ENCODE peak calls at places on chromosomes 2 and 18, in five cellular contexts. One of them, this sample, is unnamed.

GRCh38 chr2:132503621-132504200 is 87.1 kb downstream of the GPR39 start:
- DNase-seq in foreskin fibroblast: peak
- DNase-seq in epithelial cell of esophagus: peak
- DNase-seq in cardiac muscle cell: no peak
- DNase-seq in fibroblast of lung: no peak
- DNase-seq in this sample: peak

GRCh38 chr2:26011990-26012856 is 21.7 kb upstream of the RAB10 start:
- DNase-seq in cardiac muscle cell: peak
- DNase-seq in fibroblast of lung: peak
- DNase-seq in epithelial cell of esophagus: peak
- DNase-seq in foreskin fibroblast: no peak
- DNase-seq in this sample: no peak

GRCh38 chr2:20350105-20350712 is 435 bp downstream of the PUM2 start:
- DNase-seq in epithelial cell of esophagus: peak
- DNase-seq in foreskin fibroblast: no peak
- DNase-seq in cardiac muscle cell: peak
- DNase-seq in fibroblast of lung: no peak
- DNase-seq in this sample: peak

GRCh38 chr2:128754246-128754724 is 435.6 kb upstream of the HS6ST1 start:
- DNase-seq in foreskin fibroblast: no peak
- DNase-seq in epithelial cell of esophagus: no peak
- DNase-seq in cardiac muscle cell: peak
- DNase-seq in fibroblast of lung: no peak
- DNase-seq in this sample: no peak

GRCh38 chr2:59025157-59025757 is 784.1 kb upstream of the FANCL start:
- DNase-seq in cardiac muscle cell: peak
- DNase-seq in foreskin fibroblast: no peak
- DNase-seq in fibroblast of lung: peak
- DNase-seq in epithelial cell of esophagus: peak
- DNase-seq in this sample: peak

GRCh38 chr2:241501551-241501950 is 6.8 kb downstream of the STK25 start:
- DNase-seq in cardiac muscle cell: no peak
- DNase-seq in fibroblast of lung: no peak
- DNase-seq in epithelial cell of esophagus: no peak
- DNase-seq in foreskin fibroblast: no peak
- DNase-seq in this sample: no peak

GRCh38 chr2:95074663-95075439 is 46.8 kb downstream of the MRPS5 start:
- DNase-seq in foreskin fibroblast: no peak
- DNase-seq in epithelial cell of esophagus: no peak
- DNase-seq in fibroblast of lung: no peak
- DNase-seq in cardiac muscle cell: no peak
- DNase-seq in this sample: no peak

GRCh38 chr2:234476766-234477165 is 20.1 kb downstream of the ARL4C start:
- DNase-seq in cardiac muscle cell: no peak
- DNase-seq in foreskin fibroblast: no peak
- DNase-seq in fibroblast of lung: no peak
- DNase-seq in epithelial cell of esophagus: peak
- DNase-seq in this sample: no peak

GRCh38 chr2:12050381-12050780 is 303.9 kb downstream of the LPIN1 start:
- DNase-seq in cardiac muscle cell: peak
- DNase-seq in fibroblast of lung: peak
- DNase-seq in foreskin fibroblast: peak
- DNase-seq in epithelial cell of esophagus: peak
- DNase-seq in this sample: peak

GRCh38 chr2:230793573-230794359 is 71.0 kb upstream of the ITM2C start:
- DNase-seq in epithelial cell of esophagus: peak
- DNase-seq in fibroblast of lung: peak
- DNase-seq in cardiac muscle cell: peak
- DNase-seq in foreskin fibroblast: peak
- DNase-seq in this sample: peak

GRCh38 chr2:108257757-108258331 is 18.1 kb downstream of the SULT1C3 start:
- DNase-seq in epithelial cell of esophagus: peak
- DNase-seq in foreskin fibroblast: no peak
- DNase-seq in fibroblast of lung: no peak
- DNase-seq in cardiac muscle cell: no peak
- DNase-seq in this sample: no peak

GRCh38 chr2:149901231-149901859 is 313.8 kb upstream of the MMADHC start:
- DNase-seq in cardiac muscle cell: no peak
- DNase-seq in epithelial cell of esophagus: no peak
- DNase-seq in fibroblast of lung: no peak
- DNase-seq in foreskin fibroblast: peak
- DNase-seq in this sample: no peak

GRCh38 chr18:44793685-44794084 is 113.0 kb downstream of the SETBP1 start:
- DNase-seq in fibroblast of lung: no peak
- DNase-seq in foreskin fibroblast: no peak
- DNase-seq in cardiac muscle cell: no peak
- DNase-seq in epithelial cell of esophagus: no peak
- DNase-seq in this sample: no peak

GRCh38 chr2:238015705-238016104 is 45.1 kb upstream of the SCLY start:
- DNase-seq in epithelial cell of esophagus: no peak
- DNase-seq in foreskin fibroblast: no peak
- DNase-seq in fibroblast of lung: no peak
- DNase-seq in cardiac muscle cell: no peak
- DNase-seq in this sample: no peak
- TF ChIP-seq CTCF in epithelial cell of esophagus: peak
- TF ChIP-seq CTCF in foreskin fibroblast: peak
- TF ChIP-seq CTCF in fibroblast of lung: no peak
- TF ChIP-seq CTCF in cardiac muscle cell: peak
- TF ChIP-seq CTCF in this sample: no peak

GRCh38 chr18:48663096-48663930 is 124.5 kb downstream of the CTIF start:
- DNase-seq in fibroblast of lung: no peak
- DNase-seq in foreskin fibroblast: no peak
- DNase-seq in cardiac muscle cell: no peak
- DNase-seq in epithelial cell of esophagus: no peak
- DNase-seq in this sample: no peak

GRCh38 chr18:48665654-48666053 is 126.8 kb downstream of the CTIF start:
- DNase-seq in epithelial cell of esophagus: no peak
- DNase-seq in fibroblast of lung: no peak
- DNase-seq in cardiac muscle cell: no peak
- DNase-seq in foreskin fibroblast: no peak
- DNase-seq in this sample: no peak

GRCh38 chr18:48662021-48662661 is 123.3 kb downstream of the CTIF start:
- DNase-seq in cardiac muscle cell: peak
- DNase-seq in fibroblast of lung: peak
- DNase-seq in foreskin fibroblast: peak
- DNase-seq in epithelial cell of esophagus: peak
- DNase-seq in this sample: peak

GRCh38 chr18:48666613-48667012 is 127.8 kb downstream of the CTIF start:
- DNase-seq in cardiac muscle cell: no peak
- DNase-seq in epithelial cell of esophagus: no peak
- DNase-seq in foreskin fibroblast: no peak
- DNase-seq in fibroblast of lung: no peak
- DNase-seq in this sample: no peak

GRCh38 chr18:48663931-48664847 is 125.4 kb downstream of the CTIF start:
- DNase-seq in fibroblast of lung: peak
- DNase-seq in epithelial cell of esophagus: peak
- DNase-seq in cardiac muscle cell: peak
- DNase-seq in foreskin fibroblast: no peak
- DNase-seq in this sample: peak
- TF ChIP-seq CTCF in fibroblast of lung: peak
- TF ChIP-seq CTCF in epithelial cell of esophagus: peak
- TF ChIP-seq CTCF in cardiac muscle cell: peak
- TF ChIP-seq CTCF in foreskin fibroblast: peak
- TF ChIP-seq CTCF in this sample: peak

GRCh38 chr18:468841-469796 is 31.4 kb downstream of the COLEC12 start:
- DNase-seq in fibroblast of lung: no peak
- DNase-seq in foreskin fibroblast: no peak
- DNase-seq in cardiac muscle cell: no peak
- DNase-seq in epithelial cell of esophagus: no peak
- DNase-seq in this sample: no peak
- TF ChIP-seq CTCF in fibroblast of lung: no peak
- TF ChIP-seq CTCF in foreskin fibroblast: no peak
- TF ChIP-seq CTCF in cardiac muscle cell: no peak
- TF ChIP-seq CTCF in epithelial cell of esophagus: no peak
- TF ChIP-seq CTCF in this sample: no peak

DNA sequence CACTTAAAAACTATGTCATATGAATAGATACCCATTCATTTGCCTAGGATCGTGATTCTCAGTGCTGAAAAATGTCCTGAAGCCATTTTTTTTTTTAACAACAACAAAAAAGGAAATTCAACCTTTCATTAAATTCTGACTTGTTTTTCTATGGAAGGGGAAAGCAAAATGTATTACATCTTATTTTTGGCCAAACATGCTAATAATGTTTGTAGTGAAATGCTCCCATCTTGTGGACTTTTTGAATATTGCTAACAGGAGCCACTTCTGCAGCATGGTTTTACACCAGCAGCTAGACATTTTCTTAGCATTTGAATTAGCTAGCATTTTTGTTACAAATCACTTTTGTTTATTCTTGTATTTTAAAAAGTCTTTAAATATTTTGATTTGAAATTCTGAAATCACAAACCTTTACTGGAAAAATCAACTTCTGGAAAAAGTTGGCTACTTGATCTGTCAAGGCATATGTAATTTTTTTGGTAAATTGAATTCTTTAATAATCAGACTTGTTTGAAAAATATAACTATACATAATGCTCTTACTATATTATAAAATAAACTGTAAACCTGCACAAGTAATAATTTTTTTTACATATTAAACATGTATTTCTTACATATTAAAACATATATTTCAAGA is 75.8 kb downstream of the KIDINS220 start:
- DNase-seq in fibroblast of lung: peak
- DNase-seq in foreskin fibroblast: peak
- DNase-seq in cardiac muscle cell: peak
- DNase-seq in epithelial cell of esophagus: peak
- DNase-seq in this sample: peak
- TF ChIP-seq CTCF in fibroblast of lung: peak
- TF ChIP-seq CTCF in foreskin fibroblast: peak
- TF ChIP-seq CTCF in cardiac muscle cell: peak
- TF ChIP-seq CTCF in epithelial cell of esophagus: peak
- TF ChIP-seq CTCF in this sample: peak

GRCh38 chr2:9846554-9846953 is 3.3 kb downstream of the TAF1B start:
- DNase-seq in cardiac muscle cell: peak
- DNase-seq in epithelial cell of esophagus: peak
- DNase-seq in foreskin fibroblast: peak
- DNase-seq in fibroblast of lung: peak
- DNase-seq in this sample: peak

GRCh38 chr2:9844581-9844980 is 1.3 kb downstream of the TAF1B start:
- DNase-seq in epithelial cell of esophagus: peak
- DNase-seq in foreskin fibroblast: peak
- DNase-seq in fibroblast of lung: peak
- DNase-seq in cardiac muscle cell: peak
- DNase-seq in this sample: peak

GRCh38 chr2:9844036-9844483 is 786 bp downstream of the TAF1B start:
- DNase-seq in foreskin fibroblast: peak
- DNase-seq in epithelial cell of esophagus: no peak
- DNase-seq in cardiac muscle cell: peak
- DNase-seq in fibroblast of lung: peak
- DNase-seq in this sample: no peak

GRCh38 chr2:9843229-9844035 is at the start of gene TAF1B:
- DNase-seq in epithelial cell of esophagus: peak
- DNase-seq in foreskin fibroblast: peak
- DNase-seq in fibroblast of lung: peak
- DNase-seq in cardiac muscle cell: peak
- DNase-seq in this sample: peak

DNA sequence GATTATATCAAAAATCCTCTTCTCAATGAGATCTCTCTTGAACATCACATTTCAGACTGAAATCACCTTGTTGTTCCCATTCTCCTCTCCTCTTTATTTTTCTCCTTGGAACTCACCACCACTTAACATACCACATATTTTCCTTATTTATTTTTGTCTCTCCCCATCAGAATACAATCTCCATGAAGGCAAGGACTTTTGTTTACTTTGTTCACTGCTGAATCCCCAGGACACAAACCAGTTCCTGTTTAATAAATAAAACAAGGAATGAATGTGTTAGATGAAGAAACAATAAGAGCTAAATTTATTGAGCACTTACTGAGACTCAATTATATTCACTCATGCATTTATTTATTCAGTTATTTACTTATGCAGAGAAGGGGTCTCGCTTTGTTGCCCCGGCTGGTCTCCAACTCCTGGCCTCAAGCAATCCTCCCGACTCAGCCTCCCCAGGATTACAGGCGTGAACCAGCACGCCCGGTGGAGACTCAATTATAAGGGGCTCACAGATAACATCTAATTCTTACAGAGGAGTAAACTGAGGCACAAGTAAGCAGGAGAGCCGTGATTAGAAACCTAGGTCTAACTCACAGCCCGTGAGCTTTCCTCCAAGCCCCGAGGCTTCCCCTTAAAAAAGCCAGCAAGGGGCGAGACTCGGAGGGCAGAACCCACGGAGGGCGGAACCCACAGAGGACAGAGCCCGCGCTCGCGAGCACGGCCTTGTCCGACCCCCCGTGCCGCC is 616 bp upstream of the TAF1B start:
- DNase-seq in epithelial cell of esophagus: no peak
- DNase-seq in cardiac muscle cell: no peak
- DNase-seq in foreskin fibroblast: no peak
- DNase-seq in fibroblast of lung: no peak
- DNase-seq in this sample: no peak
- TF ChIP-seq CTCF in epithelial cell of esophagus: no peak
- TF ChIP-seq CTCF in cardiac muscle cell: no peak
- TF ChIP-seq CTCF in foreskin fibroblast: no peak
- TF ChIP-seq CTCF in fibroblast of lung: no peak
- TF ChIP-seq CTCF in this sample: no peak

DNA sequence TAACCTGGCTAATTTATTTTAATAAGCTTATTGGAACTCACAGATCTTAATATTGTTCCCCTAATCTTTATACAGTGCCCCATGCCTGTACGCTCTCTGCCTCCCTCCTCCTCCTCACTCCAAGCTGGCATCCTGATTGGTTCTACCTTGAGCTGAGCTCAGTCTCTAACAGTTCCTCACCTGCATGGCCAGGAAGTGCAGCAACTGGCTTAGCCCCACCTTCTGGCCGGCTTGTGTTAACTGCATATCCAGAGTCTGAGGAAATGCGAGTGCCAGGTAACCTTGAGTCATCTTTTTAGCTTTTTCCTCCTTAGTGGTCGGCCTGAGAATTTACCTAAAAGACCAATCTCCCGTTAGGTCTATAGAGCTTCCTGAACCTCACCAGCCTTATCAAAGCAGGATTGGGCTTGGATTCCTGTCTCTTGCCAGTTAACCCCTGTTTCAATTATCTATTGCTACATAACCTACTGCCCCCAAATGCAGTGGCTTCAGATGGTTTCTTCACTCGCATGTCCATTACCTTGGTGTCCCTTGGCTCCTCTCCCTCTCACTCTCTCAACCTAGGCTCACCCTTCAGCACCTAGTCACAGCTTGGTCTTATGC is 89.5 kb upstream of the STK39 start:
- DNase-seq in epithelial cell of esophagus: peak
- DNase-seq in foreskin fibroblast: no peak
- DNase-seq in cardiac muscle cell: no peak
- DNase-seq in fibroblast of lung: no peak
- DNase-seq in this sample: peak
- TF ChIP-seq CTCF in epithelial cell of esophagus: peak
- TF ChIP-seq CTCF in foreskin fibroblast: no peak
- TF ChIP-seq CTCF in cardiac muscle cell: peak
- TF ChIP-seq CTCF in fibroblast of lung: no peak
- TF ChIP-seq CTCF in this sample: peak

GRCh38 chr18:58529714-58530354 is 99.1 kb downstream of the ALPK2 start:
- DNase-seq in fibroblast of lung: peak
- DNase-seq in cardiac muscle cell: peak
- DNase-seq in epithelial cell of esophagus: peak
- DNase-seq in foreskin fibroblast: peak
- DNase-seq in this sample: peak
- TF ChIP-seq CTCF in fibroblast of lung: peak
- TF ChIP-seq CTCF in cardiac muscle cell: peak
- TF ChIP-seq CTCF in epithelial cell of esophagus: peak
- TF ChIP-seq CTCF in foreskin fibroblast: peak
- TF ChIP-seq CTCF in this sample: peak

GRCh38 chr18:39600894-39601293 is 2035.3 kb upstream of the CELF4 start:
- DNase-seq in cardiac muscle cell: peak
- DNase-seq in fibroblast of lung: peak
- DNase-seq in foreskin fibroblast: no peak
- DNase-seq in epithelial cell of esophagus: no peak
- DNase-seq in this sample: no peak
- TF ChIP-seq CTCF in cardiac muscle cell: no peak
- TF ChIP-seq CTCF in fibroblast of lung: no peak
- TF ChIP-seq CTCF in foreskin fibroblast: no peak
- TF ChIP-seq CTCF in epithelial cell of esophagus: no peak
- TF ChIP-seq CTCF in this sample: no peak

This sample was measured in MCF 10A.